ENCODE peak calls at places on chromosomes 13 and 19, in seven cellular contexts. Y is ELR; Q is stimulated activated CD8-positive, alpha-beta memory T cell treated with anti-CD3 and anti-CD28 coated beads, Interleukin-12 subunit alpha, Interleukin-12 subunit beta, amount 100 ng/mL, for 1 hour; N is NCI-H1092 treated with DMSO at 0.1 percent for 48 hours; F is psoas muscle; B is substantia nigra; P is HS-5. Z is an unnamed sample.

GRCh38 chr19:50430888-50431342 is 1.8 kb upstream of the MYBPC2 start:
- DNase-seq in F (no peak), B (no peak), Y (no peak), P (no peak), N (no peak), Q (no peak), Z (no peak)

GRCh38 chr19:28985201-28985600 is 227.8 kb downstream of the UQCRFS1 start:
- DNase-seq in F (no peak), Q (no peak), N (no peak), Y (no peak), B (no peak), P (no peak), Z (no peak)

GRCh38 chr19:10690351-10690781 is 10.9 kb upstream of the QTRT1 start:
- DNase-seq in N (no peak), F (no peak), Y (peak; percentile 39), Q (no peak), P (no peak), B (no peak), Z (no peak)

GRCh38 chr19:1250374-1251232 is 2.2 kb downstream of the MIDN start:
- DNase-seq in B (peak; percentile 64), Y (peak; percentile 56), Q (no peak), P (no peak), F (no peak), N (peak; percentile 77), Z (peak; percentile 53)

GRCh38 chr13:97327521-97328221 is 105.5 kb downstream of the MBNL2 start:
- DNase-seq in Q (no peak), Y (no peak), P (no peak), F (no peak), B (no peak), N (no peak), Z (no peak)

GRCh38 chr13:66951426-66951825 is 278.7 kb downstream of the PCDH9 start:
- DNase-seq in N (no peak), F (no peak), Y (no peak), Q (no peak), B (no peak), P (no peak), Z (no peak)

GRCh38 chr13:80177327-80177726 is 163.6 kb downstream of the SPRY2 start:
- DNase-seq in Q (no peak), B (no peak), P (no peak), F (no peak), N (no peak), Y (peak; percentile 48), Z (no peak)

GRCh38 chr19:7879102-7879770 is 5.0 kb upstream of the PRR36 start:
- DNase-seq in P (no peak), Q (no peak), Y (no peak), N (no peak), B (no peak), F (no peak), Z (no peak)